ENCODE peak calls at places on chromosomes 6 and 20, in four cellular contexts. K is KBM-7, H is nephron progenitor cell, Q is trophoblast cell. I is an unnamed sample.
A peak's percentile ranks its signal among the peaks of the same experiment; 100 is the strongest.

GRCh38 chr20:43752561-43753301 is 25.9 kb upstream of the GTSF1L start:
- DNase-seq in K (peak; percentile 80), Q (no peak), H (no peak), I (no peak)

GRCh38 chr6:112408522-112408921 is 61.4 kb downstream of the RFPL4B start:
- DNase-seq in Q (no peak), H (no peak), K (no peak), I (no peak)

GRCh38 chr20:39117486-39117885 is 155.3 kb downstream of the DHX35 start:
- DNase-seq in H (no peak), K (no peak), Q (no peak), I (no peak)

GRCh38 chr6:100343678-100344077 is 121.0 kb downstream of the SIM1 start:
- DNase-seq in H (no peak), Q (peak; percentile 27), K (no peak), I (no peak)

GRCh38 chr6:119278625-119279024 is 70.9 kb downstream of the MAN1A1 start:
- DNase-seq in H (no peak), Q (no peak), K (no peak), I (no peak)

GRCh38 chr6:10402648-10403311 is 12.1 kb downstream of the TFAP2A start:
- DNase-seq in H (no peak), K (no peak), Q (no peak), I (no peak)

GRCh38 chr6:52416629-52417151 is 3.5 kb upstream of the EFHC1 start:
- DNase-seq in K (peak; percentile 85), H (peak; percentile 39), Q (peak; percentile 80), I (peak; percentile 83)

GRCh38 chr6:71478834-71479541 is 190.4 kb downstream of the OGFRL1 start:
- DNase-seq in Q (no peak), K (no peak), H (no peak), I (no peak)

GRCh38 chr20:1871807-1872455 is 23.3 kb upstream of the SIRPA start:
- DNase-seq in H (no peak), K (no peak), Q (no peak), I (no peak)

GRCh38 chr20:9966966-9967365 is 67.8 kb upstream of the ANKEF1 start:
- DNase-seq in K (no peak), H (no peak), Q (no peak), I (peak; percentile 69)

GRCh38 chr6:14542670-14543366 is 425.2 kb downstream of the CD83 start:
- DNase-seq in Q (no peak), K (no peak), H (no peak), I (no peak)

GRCh38 chr6:117605169-117605826 is 3.0 kb upstream of the GOPC start:
- DNase-seq in Q (peak; percentile 42), H (peak; percentile 21), K (peak; percentile 79), I (peak; percentile 81)

GRCh38 chr20:3869839-3870634 is 19.1 kb upstream of the PANK2 start:
- DNase-seq in K (no peak), H (no peak), Q (peak; percentile 62), I (no peak)

GRCh38 chr20:24951536-24952047 is 2.5 kb downstream of the CST7 start:
- DNase-seq in Q (no peak), K (no peak), H (no peak), I (no peak)

GRCh38 chr20:35643045-35643444 is 21.7 kb downstream of the CPNE1 start:
- DNase-seq in H (no peak), K (no peak), Q (no peak), I (no peak)

GRCh38 chr20:9447182-9447581 is 67.2 kb upstream of the LAMP5 start:
- DNase-seq in K (peak; percentile 11), H (no peak), Q (no peak), I (no peak)

GRCh38 chr6:164640946-164641345 is 668.5 kb downstream of the C6orf118 start:
- DNase-seq in H (no peak), K (no peak), Q (no peak), I (peak; percentile 80)

GRCh38 chr20:16699287-16699686 is 30.5 kb upstream of the SNRPB2 start:
- DNase-seq in H (no peak), Q (no peak), K (no peak), I (no peak)

GRCh38 chr6:46366190-46366900 is 124.9 kb downstream of the RCAN2 start:
- DNase-seq in Q (peak; percentile 70), K (no peak), H (no peak), I (no peak)

GRCh38 chr6:22873531-22874136 is 304.3 kb downstream of the HDGFL1 start:
- DNase-seq in Q (no peak), H (no peak), K (no peak), I (no peak)

GRCh38 chr6:41373919-41374617 is 38.7 kb downstream of the NCR2 start:
- DNase-seq in Q (no peak), H (peak; percentile 53), K (no peak), I (no peak)

GRCh38 chr20:53708129-53708968 is 114.7 kb upstream of the ZNF217 start:
- DNase-seq in Q (no peak), K (peak; percentile 87), H (no peak), I (no peak)

GRCh38 chr6:85041376-85041775 is 277.0 kb upstream of the TBX18 start:
- DNase-seq in K (peak; percentile 26), H (no peak), Q (no peak), I (no peak)

GRCh38 chr6:159529820-159530405 is 163.1 kb downstream of the SOD2 start:
- DNase-seq in Q (no peak), K (no peak), H (no peak), I (no peak)

GRCh38 chr6:95383878-95384277 is 193.5 kb upstream of the MANEA start:
- DNase-seq in H (no peak), Q (no peak), K (no peak), I (no peak)

GRCh38 chr20:21665687-21666446 is 39.6 kb upstream of the PAX1 start:
- DNase-seq in Q (peak; percentile 81), K (no peak), H (no peak), I (no peak)

GRCh38 chr6:153662982-153663381 is 376.1 kb upstream of the OPRM1 start:
- DNase-seq in K (no peak), H (no peak), Q (no peak), I (no peak)

GRCh38 chr6:163098827-163099469 is 315.6 kb upstream of the QKI start:
- DNase-seq in H (no peak), K (no peak), Q (no peak), I (no peak)

GRCh38 chr6:36914227-36914794 is 28.6 kb downstream of the C6orf89 start:
- DNase-seq in K (no peak), Q (no peak), H (peak; percentile 17), I (no peak)

GRCh38 chr6:68225729-68226128 is 409.4 kb upstream of the ADGRB3 start:
- DNase-seq in H (no peak), K (no peak), Q (no peak), I (no peak)

GRCh38 chr20:8176276-8176675 is 44.2 kb downstream of the PLCB1 start:
- DNase-seq in H (no peak), Q (no peak), K (no peak), I (no peak)

GRCh38 chr6:82616386-82617028 is 252.9 kb downstream of the TPBG start:
- DNase-seq in K (no peak), H (no peak), Q (no peak), I (no peak)

I was measured in Karpas-422.